ENCODE peak calls at places on chromosomes 3 and 15, in nine cellular contexts. G is SK-N-SH, Y is A549, E is HepG2, T is ovary, B is stomach, I is tibial nerve, V is K562, L is esophagus muscularis mucosa. P is an unnamed sample. For H3K4me1, the result is how much of the 10 kb centered on the place peaks cover.

GRCh38 chr3:49674491-49674983 is 386 bp downstream of the APEH start:
- DNase-seq in G (peak), Y (no peak), E (no peak), T (peak), B (no peak), I (no peak), V (peak), L (no peak), P (no peak)

GRCh38 chr15:45919806-45920205 is 285.0 kb downstream of the SQOR start:
- DNase-seq in G (no peak), Y (peak), E (peak), T (no peak), B (no peak), I (no peak), V (no peak), L (no peak), P (no peak)

GRCh38 chr15:58532126-58532525 is 100.3 kb downstream of the LIPC start:
- DNase-seq in G (no peak), Y (no peak), E (no peak), T (no peak), B (no peak), I (no peak), V (no peak), L (no peak), P (no peak)

GRCh38 chr3:66401578-66402382 is 99.0 kb downstream of the LRIG1 start:
- DNase-seq in G (no peak), Y (no peak), E (no peak), T (no peak), B (no peak), I (no peak), V (no peak), L (no peak), P (no peak)

GRCh38 chr3:53694648-53695356 is 151.4 kb downstream of the CHDH start:
- DNase-seq in G (no peak), Y (no peak), E (no peak), T (no peak), B (peak), I (no peak), V (no peak), L (peak), P (no peak)

GRCh38 chr15:98711810-98712209 is 63.5 kb downstream of the IGF1R start:
- DNase-seq in G (no peak), Y (no peak), E (no peak), T (no peak), B (no peak), I (no peak), V (no peak), L (no peak), P (no peak)

GRCh38 chr3:191775451-191776233 is 314.7 kb downstream of the PYDC2 start:
- DNase-seq in G (no peak), Y (no peak), E (no peak), T (no peak), B (no peak), I (no peak), V (no peak), L (no peak), P (no peak)

GRCh38 chr15:77901921-77902750 is 175.4 kb downstream of the TBC1D2B start:
- DNase-seq in G (peak), Y (peak), E (no peak), T (no peak), B (no peak), I (no peak), V (peak), L (no peak), P (peak)

GRCh38 chr15:100733786-100734185 is 131.4 kb downstream of the ASB7 start:
- DNase-seq in G (no peak), Y (no peak), E (no peak), T (no peak), B (no peak), I (no peak), V (no peak), L (no peak), P (no peak)

GRCh38 chr3:18424862-18425640 is at the start of gene SATB1:
- DNase-seq in G (peak), Y (no peak), E (no peak), T (peak), B (peak), I (peak), V (peak), L (peak), P (peak)

GRCh38 chr3:58137306-58137705 is 73.5 kb downstream of the DNASE1L3 start:
- DNase-seq in G (no peak), Y (no peak), E (no peak), T (no peak), B (no peak), I (no peak), V (no peak), L (no peak), P (no peak)

GRCh38 chr3:16461463-16462245 is 51.8 kb downstream of the RFTN1 start:
- DNase-seq in G (peak), Y (no peak), E (no peak), T (no peak), B (no peak), I (no peak), V (no peak), L (no peak), P (no peak)

GRCh38 chr15:40933520-40933904 is 4.4 kb downstream of the DLL4 start:
- DNase-seq in G (no peak), Y (no peak), E (no peak), T (no peak), B (no peak), I (no peak), V (no peak), L (no peak), P (no peak)

GRCh38 chr3:123116116-123116515 is 49.3 kb downstream of the PDIA5 start:
- DNase-seq in G (no peak), Y (no peak), E (no peak), T (no peak), B (no peak), I (no peak), V (no peak), L (no peak), P (no peak)

GRCh38 chr15:58738051-58738707 is 11.3 kb downstream of the ADAM10 start:
- DNase-seq in G (no peak), Y (no peak), E (no peak), T (no peak), B (no peak), I (no peak), V (no peak), L (no peak), P (no peak)

GRCh38 chr3:114565201-114565600 is 271.4 kb downstream of the TIGIT start:
- DNase-seq in G (no peak), Y (no peak), E (no peak), T (peak), B (no peak), I (peak), V (no peak), L (no peak), P (peak)

GRCh38 chr3:27939510-27939909 is 217.4 kb upstream of the EOMES start:
- DNase-seq in G (no peak), Y (no peak), E (no peak), T (no peak), B (no peak), I (no peak), V (no peak), L (no peak), P (no peak)

GRCh38 chr3:139292933-139293664 is 50.7 kb upstream of the MRPS22 start:
- DNase-seq in G (no peak), Y (no peak), E (peak), T (no peak), B (no peak), I (no peak), V (no peak), L (no peak), P (no peak)

GRCh38 chr3:118262800-118263402 is 771.7 kb downstream of the IGSF11 start:
- DNase-seq in G (no peak), Y (no peak), E (no peak), T (no peak), B (no peak), I (no peak), V (no peak), L (no peak), P (no peak)

GRCh38 chr3:156688849-156689452 is 14.6 kb downstream of the TIPARP start:
- DNase-seq in G (no peak), Y (no peak), E (no peak), T (no peak), B (no peak), I (no peak), V (no peak), L (no peak), P (no peak)
- H3K4me1 ChIP-seq in G (half or more), Y (half or more), E (under half), T (under half), B (half or more), I (half or more), V (half or more), L (half or more), P (half or more)

GRCh38 chr3:152026033-152026556 is 152.7 kb downstream of the SUCNR1 start:
- DNase-seq in G (no peak), Y (peak), E (no peak), T (no peak), B (no peak), I (no peak), V (no peak), L (no peak), P (no peak)
- TF ChIP-seq CTCF in G (peak), Y (peak), E (no peak), T (no peak), B (no peak), I (no peak), V (no peak), L (peak), P (no peak)

DNA sequence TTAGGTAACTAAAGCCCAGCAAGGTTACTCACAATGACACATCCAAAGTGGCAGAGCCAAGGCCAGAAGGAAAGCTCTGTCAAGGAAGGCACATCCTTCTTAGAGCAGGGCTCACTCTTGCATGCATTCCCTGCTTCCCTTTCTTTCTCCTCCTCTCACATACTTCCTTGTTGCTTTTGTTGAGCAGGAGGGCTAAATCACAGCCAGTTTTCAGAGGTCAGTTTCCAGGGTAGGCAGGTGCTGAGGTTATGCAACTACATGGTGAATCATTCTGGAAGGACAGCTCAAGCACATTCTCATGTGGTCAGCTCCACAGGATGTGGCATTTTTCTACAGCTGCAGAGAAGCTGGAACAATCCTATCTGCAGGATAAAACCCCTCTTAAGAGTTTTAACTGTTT is 275.6 kb downstream of the ZNF621 start:
- DNase-seq in G (no peak), Y (peak), E (peak), T (peak), B (no peak), I (peak), V (no peak), L (peak), P (no peak)
- TF ChIP-seq EP300 in G (no peak), Y (no peak), E (peak), T (no peak), B (no peak), I (peak), V (no peak), L (peak), P (no peak)

GRCh38 chr3:189486556-189486955 is 144.6 kb upstream of the TP63 start:
- DNase-seq in G (no peak), Y (no peak), E (no peak), T (no peak), B (no peak), I (no peak), V (no peak), L (no peak), P (no peak)
- H3K4me1 ChIP-seq in G (under half), Y (under half), E (under half), T (under half), B (under half), I (under half), V (under half), L (under half), P (under half)

GRCh38 chr3:161371441-161372320 is at the start of gene SPTSSB:
- DNase-seq in G (peak), Y (peak), E (peak), T (no peak), B (peak), I (no peak), V (peak), L (no peak), P (peak)
- TF ChIP-seq CTCF in G (peak), Y (peak), E (peak), T (no peak), B (no peak), I (no peak), V (no peak), L (no peak), P (no peak)

GRCh38 chr3:48428863-48429415 is 947 bp downstream of the PLXNB1 start:
- DNase-seq in G (peak), Y (no peak), E (no peak), T (peak), B (peak), I (peak), V (no peak), L (no peak), P (no peak)
- TF ChIP-seq EP300 in G (no peak), Y (no peak), E (no peak), T (no peak), B (no peak), I (no peak), V (no peak), L (no peak), P (no peak)

P was measured in suprapubic skin.